ENCODE peak calls at places on chromosome 16, in seven cellular contexts. S is stomach; H is mammary epithelial cell; K is GM13976; B is HCEC 1CT; J is stimulated activated CD4-positive, alpha-beta T cell treated with anti-CD3 and anti-CD28 coated beads, Interleukin-2, amount 100 ng/mL, for 48 hours; Y is cardiac muscle cell. A is an unnamed sample.
A peak's percentile ranks its signal among the peaks of the same experiment; 100 is the strongest.

GRCh38 chr16:66264311-66265105 is 102.0 kb upstream of the CDH5 start:
- DNase-seq in S (no peak), H (no peak), K (no peak), B (no peak), J (no peak), Y (no peak), A (no peak)

GRCh38 chr16:73064227-73064995 is 16.5 kb upstream of the ZFHX3 start:
- DNase-seq in S (no peak), H (peak; percentile 51), K (no peak), B (peak; percentile 85), J (no peak), Y (no peak), A (no peak)

GRCh38 chr16:75287708-75288107 is 36.3 kb upstream of the BCAR1 start:
- DNase-seq in S (no peak), H (no peak), K (no peak), B (no peak), J (no peak), Y (no peak), A (no peak)

GRCh38 chr16:23563186-23563585 is 5.7 kb downstream of the UBFD1 start:
- DNase-seq in S (no peak), H (no peak), K (no peak), B (no peak), J (no peak), Y (no peak), A (no peak)

GRCh38 chr16:81451753-81452680 is 7.4 kb downstream of the CMIP start:
- DNase-seq in S (no peak), H (no peak), K (no peak), B (no peak), J (no peak), Y (no peak), A (no peak)

GRCh38 chr16:57091200-57091989 is 988 bp upstream of the CPNE2 start:
- DNase-seq in S (peak; percentile 33), H (peak; percentile 47), K (no peak), B (peak; percentile 28), J (no peak), Y (peak; percentile 54), A (no peak)

GRCh38 chr16:66930189-66930588 is 4.0 kb downstream of the CIAO2B start:
- DNase-seq in S (peak; percentile 55), H (peak; percentile 74), K (no peak), B (peak; percentile 51), J (no peak), Y (peak; percentile 52), A (no peak)

GRCh38 chr16:78504391-78504945 is 405.0 kb downstream of the WWOX start:
- DNase-seq in S (peak; percentile 32), H (no peak), K (no peak), B (no peak), J (no peak), Y (no peak), A (no peak)

GRCh38 chr16:50313596-50314483 is 47.5 kb downstream of the ADCY7 start:
- DNase-seq in S (peak; percentile 25), H (no peak), K (no peak), B (no peak), J (no peak), Y (no peak), A (no peak)

GRCh38 chr16:88578446-88579313 is 8.5 kb downstream of the ZC3H18 start:
- DNase-seq in S (no peak), H (no peak), K (no peak), B (no peak), J (no peak), Y (no peak), A (no peak)